ENCODE peak calls at places on chromosome 9, in four cellular contexts. I, R, L and H are unnamed samples.

GRCh38 chr9:33139421-33140228 is 27.5 kb downstream of the B4GALT1 start:
- DNase-seq in I (no peak), R (no peak), L (no peak), H (no peak)

GRCh38 chr9:91056917-91057316 is 255.3 kb downstream of the SYK start:
- DNase-seq in I (no peak), R (no peak), L (no peak), H (no peak)

GRCh38 chr9:109956811-109957440 is 176.9 kb downstream of the PALM2AKAP2 start:
- DNase-seq in I (no peak), R (no peak), L (no peak), H (no peak)

GRCh38 chr9:114155967-114156294 is 594 bp downstream of the COL27A1 start:
- DNase-seq in I (peak), R (no peak), L (no peak), H (no peak)

GRCh38 chr9:71001780-71002386 is 119.5 kb downstream of the TRPM3 start:
- DNase-seq in I (no peak), R (no peak), L (peak), H (no peak)

GRCh38 chr9:114462791-114463190 is 42.5 kb downstream of the WHRN start:
- DNase-seq in I (no peak), R (no peak), L (no peak), H (no peak)

GRCh38 chr9:37574241-37574721 is 1.9 kb downstream of the FBXO10 start:
- DNase-seq in I (no peak), R (no peak), L (no peak), H (no peak)

GRCh38 chr9:114405294-114406034 is 17.7 kb upstream of the AKNA start:
- DNase-seq in I (peak), R (peak), L (peak), H (peak)

GRCh38 chr9:90343360-90343759 is 299.3 kb downstream of the DIRAS2 start:
- DNase-seq in I (no peak), R (no peak), L (no peak), H (no peak)

GRCh38 chr9:81035171-81035570 is 654.2 kb downstream of the TLE1 start:
- DNase-seq in I (no peak), R (no peak), L (no peak), H (no peak)

GRCh38 chr9:68844623-68845612 is 139.9 kb downstream of the PIP5K1B start:
- DNase-seq in I (peak), R (peak), L (peak), H (peak)

GRCh38 chr9:109369285-109369684 is 48.4 kb upstream of the EPB41L4B start:
- DNase-seq in I (no peak), R (no peak), L (no peak), H (no peak)

GRCh38 chr9:99431103-99431502 is 209.0 kb downstream of the SEC61B start:
- DNase-seq in I (no peak), R (no peak), L (no peak), H (peak)

GRCh38 chr9:134163374-134164196 is 779 bp downstream of the RNU6ATAC start:
- DNase-seq in I (peak), R (peak), L (peak), H (peak)

GRCh38 chr9:81902601-81903000 is 25.6 kb upstream of the SPATA31D4 start:
- DNase-seq in I (no peak), R (no peak), L (no peak), H (no peak)

GRCh38 chr9:69811329-69811989 is 9.2 kb upstream of the CFAP95 start:
- DNase-seq in I (no peak), R (no peak), L (no peak), H (no peak)

GRCh38 chr9:136769710-136770191 is 5.4 kb upstream of the LCN15 start:
- DNase-seq in I (peak), R (peak), L (peak), H (no peak)

GRCh38 chr9:110583237-110583636 is 3.7 kb upstream of the SVEP1 start:
- DNase-seq in I (no peak), R (no peak), L (no peak), H (no peak)

GRCh38 chr9:34644766-34645314 is 1.6 kb upstream of the GALT start:
- DNase-seq in I (no peak), R (no peak), L (no peak), H (no peak)

GRCh38 chr9:127129073-127129717 is 6.8 kb upstream of the ANGPTL2 start:
- DNase-seq in I (no peak), R (no peak), L (no peak), H (no peak)

GRCh38 chr9:136220017-136220729 is 15.2 kb upstream of the LHX3 start:
- DNase-seq in I (no peak), R (no peak), L (no peak), H (no peak)

GRCh38 chr9:100354121-100354800 is 1.5 kb upstream of the TEX10 start:
- DNase-seq in I (no peak), R (no peak), L (no peak), H (no peak)

GRCh38 chr9:85605905-85606304 is 135.8 kb downstream of the AGTPBP1 start:
- DNase-seq in I (no peak), R (no peak), L (no peak), H (no peak)

GRCh38 chr9:5263568-5264218 is 32.5 kb downstream of the INSL4 start:
- DNase-seq in I (no peak), R (no peak), L (no peak), H (peak)

GRCh38 chr9:73845954-73846690 is 651.0 kb upstream of the RORB start:
- DNase-seq in I (no peak), R (no peak), L (no peak), H (no peak)

GRCh38 chr9:79116064-79116463 is 455.7 kb upstream of the TLE4 start:
- DNase-seq in I (no peak), R (no peak), L (no peak), H (no peak)

GRCh38 chr9:115209601-115210306 is 91.8 kb upstream of the TNC start:
- DNase-seq in I (peak), R (no peak), L (no peak), H (no peak)

GRCh38 chr9:133737071-133737773 is 930 bp downstream of the SARDH start:
- DNase-seq in I (no peak), R (no peak), L (no peak), H (no peak)

GRCh38 chr9:26975728-26976707 is 19.8 kb downstream of the IFT74 start:
- DNase-seq in I (no peak), R (no peak), L (no peak), H (peak)

GRCh38 chr9:21465859-21466518 is 16.1 kb downstream of the IFNE start:
- DNase-seq in I (no peak), R (no peak), L (no peak), H (peak)

GRCh38 chr9:121298689-121299112 is 30.7 kb downstream of the GSN start:
- DNase-seq in I (no peak), R (no peak), L (no peak), H (peak)